ENCODE peak calls at places on chromosome 20, in nine cellular contexts. E, Z, P, M, C, J, K, T and R are unnamed samples.
A peak's percentile ranks its signal among the peaks of the same experiment; 100 is the strongest.

GRCh38 chr20:40880063-40880715 is 148.4 kb upstream of the TOP1 start:
- DNase-seq in K (no peak), T (peak; percentile 9), P (no peak), Z (no peak), C (no peak), J (no peak), M (no peak), E (peak; percentile 23), R (no peak)

GRCh38 chr20:51404297-51405060 is 138.0 kb downstream of the NFATC2 start:
- DNase-seq in Z (no peak), T (no peak), K (no peak), J (no peak), E (no peak), C (no peak), M (no peak), P (no peak), R (no peak)

GRCh38 chr20:3763691-3764601 is 3.6 kb downstream of the ADISSP start:
- DNase-seq in M (no peak), J (no peak), E (no peak), T (no peak), C (no peak), Z (no peak), K (no peak), P (no peak), R (no peak)

GRCh38 chr20:64056639-64056888 is 6.4 kb upstream of the TCEA2 start:
- DNase-seq in K (no peak), E (no peak), P (no peak), Z (no peak), M (no peak), C (no peak), J (no peak), T (no peak), R (no peak)

GRCh38 chr20:55685425-55685824 is 319.9 kb downstream of the CBLN4 start:
- DNase-seq in K (no peak), Z (no peak), T (no peak), P (no peak), E (no peak), J (no peak), C (no peak), M (no peak), R (no peak)

GRCh38 chr20:35690265-35690664 is 8.9 kb downstream of the NFS1 start:
- DNase-seq in C (no peak), K (no peak), J (no peak), E (no peak), P (no peak), T (no peak), M (no peak), Z (no peak), R (no peak)

GRCh38 chr20:23653400-23653938 is 15.7 kb upstream of the CST3 start:
- DNase-seq in T (no peak), P (no peak), J (no peak), C (no peak), E (no peak), K (no peak), Z (no peak), M (no peak), R (no peak)

GRCh38 chr20:33025318-33025876 is 6.1 kb upstream of the BPIFB6 start:
- DNase-seq in J (no peak), E (no peak), C (no peak), T (no peak), Z (no peak), P (no peak), M (no peak), K (no peak), R (no peak)

GRCh38 chr20:20085071-20085470 is 32.7 kb downstream of the CFAP61 start:
- DNase-seq in J (no peak), P (peak; percentile 77), M (no peak), C (no peak), E (no peak), T (no peak), K (no peak), Z (peak; percentile 78), R (no peak)

GRCh38 chr20:58719258-58719657 is 26.7 kb downstream of the NPEPL1 start:
- DNase-seq in K (peak; percentile 8), C (no peak), M (no peak), E (no peak), Z (peak; percentile 5), J (no peak), P (peak; percentile 7), T (no peak), R (no peak)

GRCh38 chr20:24829649-24830370 is 119.3 kb upstream of the CST7 start:
- DNase-seq in K (no peak), P (no peak), Z (no peak), E (no peak), T (no peak), J (no peak), M (no peak), C (no peak), R (no peak)

GRCh38 chr20:4896971-4897497 is 104.3 kb downstream of the SLC23A2 start:
- DNase-seq in K (no peak), J (no peak), P (no peak), C (peak; percentile 68), T (peak; percentile 66), Z (no peak), M (no peak), E (peak; percentile 69), R (no peak)

GRCh38 chr20:24696396-24696795 is 227.0 kb downstream of the SYNDIG1 start:
- DNase-seq in J (no peak), K (no peak), P (no peak), M (no peak), E (no peak), T (no peak), Z (no peak), C (no peak), R (no peak)

GRCh38 chr20:50789968-50790650 is 4.8 kb upstream of the BCAS4 start:
- DNase-seq in Z (no peak), J (no peak), K (no peak), T (peak; percentile 22), M (no peak), E (no peak), C (no peak), P (no peak), R (no peak)

GRCh38 chr20:45938727-45939438 is 4.4 kb downstream of the PCIF1 start:
- DNase-seq in C (peak; percentile 65), P (no peak), M (no peak), J (no peak), T (no peak), Z (no peak), K (no peak), E (no peak), R (no peak)
- H3K36me3 ChIP-seq in C (peaks cover 15% of the 10 kb centered on the region), P (peaks cover 69% of the 10 kb centered on the region), M (peaks cover 40% of the 10 kb centered on the region), J (peaks cover 49% of the 10 kb centered on the region), T (peaks cover 50% of the 10 kb centered on the region), Z (peaks cover 67% of the 10 kb centered on the region), K (peaks cover 41% of the 10 kb centered on the region), E (peaks cover 15% of the 10 kb centered on the region), R (peaks cover 37% of the 10 kb centered on the region)

GRCh38 chr20:53569005-53569404 is 24.6 kb downstream of the ZNF217 start:
- DNase-seq in P (no peak), E (no peak), C (no peak), T (no peak), Z (no peak), K (no peak), M (no peak), J (no peak), R (no peak)

GRCh38 chr20:53570446-53571276 is 23.0 kb downstream of the ZNF217 start:
- DNase-seq in M (peak; percentile 23), C (no peak), P (no peak), K (peak; percentile 50), T (no peak), Z (no peak), E (no peak), J (no peak), R (no peak)

GRCh38 chr20:53574259-53574789 is 19.3 kb downstream of the ZNF217 start:
- DNase-seq in K (no peak), P (no peak), J (no peak), M (no peak), Z (no peak), C (no peak), T (no peak), E (no peak), R (no peak)

GRCh38 chr20:53569606-53570307 is 23.9 kb downstream of the ZNF217 start:
- DNase-seq in K (no peak), Z (no peak), C (no peak), E (no peak), M (no peak), J (no peak), T (no peak), P (no peak), R (no peak)

GRCh38 chr20:53571555-53572286 is 21.9 kb downstream of the ZNF217 start:
- DNase-seq in Z (no peak), C (no peak), E (no peak), M (no peak), T (no peak), J (no peak), P (no peak), K (no peak), R (no peak)
- H3K36me3 ChIP-seq in Z (peaks cover 76% of the 10 kb centered on the region), C (peaks cover 15% of the 10 kb centered on the region), E (peaks cover 67% of the 10 kb centered on the region), M (peaks cover 78% of the 10 kb centered on the region), T (peaks cover 86% of the 10 kb centered on the region), J (peaks cover 65% of the 10 kb centered on the region), P (peaks cover 97% of the 10 kb centered on the region), K (peaks cover 36% of the 10 kb centered on the region), R (peaks cover 39% of the 10 kb centered on the region)

GRCh38 chr20:669573-669972 is 6.0 kb downstream of the SCRT2 start:
- DNase-seq in E (no peak), K (no peak), C (no peak), M (peak; percentile 45), P (no peak), Z (no peak), T (no peak), J (no peak), R (no peak)

GRCh38 chr20:666877-667276 is 8.7 kb downstream of the SCRT2 start:
- DNase-seq in M (no peak), E (no peak), T (no peak), J (no peak), Z (no peak), C (no peak), P (no peak), K (no peak), R (no peak)

GRCh38 chr20:667351-668034 is 8.1 kb downstream of the SCRT2 start:
- DNase-seq in K (peak; percentile 40), J (peak; percentile 34), T (peak; percentile 54), Z (peak; percentile 72), E (no peak), C (peak; percentile 67), P (peak; percentile 64), M (peak; percentile 66), R (no peak)

GRCh38 chr20:668638-669037 is 7.0 kb downstream of the SCRT2 start:
- DNase-seq in C (no peak), J (no peak), M (no peak), P (no peak), T (no peak), E (no peak), K (no peak), Z (no peak), R (no peak)

DNA sequence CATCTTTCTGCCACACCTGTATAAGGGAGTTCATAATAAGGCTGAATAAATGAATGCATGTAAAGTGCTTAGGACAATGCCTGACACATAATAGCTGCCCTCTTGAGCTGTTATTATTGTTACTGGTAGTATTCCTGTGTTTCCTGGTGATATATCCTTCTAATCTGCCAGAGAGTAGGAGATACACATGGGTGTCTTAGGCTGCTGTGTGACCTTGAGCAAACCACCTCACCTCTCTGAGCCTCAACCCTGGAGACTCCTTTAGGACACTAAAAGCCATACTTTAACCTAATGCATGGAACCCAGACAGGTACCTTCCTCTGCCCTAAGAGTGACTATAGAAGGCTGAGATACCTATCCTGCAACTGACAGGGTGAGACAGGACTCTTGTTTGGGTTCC is 7.6 kb downstream of the SCRT2 start:
- DNase-seq in T (no peak), M (no peak), E (no peak), P (no peak), C (no peak), Z (no peak), J (no peak), K (no peak), R (no peak)
- H3K36me3 ChIP-seq in T (no peaks in the 10 kb centered on the region), M (no peaks in the 10 kb centered on the region), E (no peaks in the 10 kb centered on the region), P (no peaks in the 10 kb centered on the region), C (no peaks in the 10 kb centered on the region), Z (no peaks in the 10 kb centered on the region), J (no peaks in the 10 kb centered on the region), K (no peaks in the 10 kb centered on the region), R (no peaks in the 10 kb centered on the region)

GRCh38 chr20:49277786-49278035 is 146 bp downstream of the ZNFX1 start:
- DNase-seq in E (no peak), P (no peak), T (no peak), Z (no peak), J (no peak), K (no peak), M (no peak), C (no peak), R (no peak)
- H3K36me3 ChIP-seq in E (peaks cover 33% of the 10 kb centered on the region), P (peaks cover 61% of the 10 kb centered on the region), T (peaks cover 49% of the 10 kb centered on the region), Z (peaks cover 66% of the 10 kb centered on the region), J (peaks cover 51% of the 10 kb centered on the region), K (peaks cover 27% of the 10 kb centered on the region), M (peaks cover 43% of the 10 kb centered on the region), C (peaks cover 29% of the 10 kb centered on the region), R (peaks cover 28% of the 10 kb centered on the region)